ENCODE peak calls at places on chromosome 12, in eight cellular contexts. N is suprapubic skin, U is HepG2, V is heart left ventricle, D is NB4, T is H54, C is stomach, Q is A549. E is an unnamed sample.

GRCh38 chr12:82931349-82932116 is 244.8 kb downstream of the TMTC2 start:
- DNase-seq in U (no peak), Q (no peak), C (no peak), N (no peak), D (no peak), T (no peak), V (no peak), E (no peak)

GRCh38 chr12:2998789-2999264 is 39.6 kb downstream of the TEAD4 start:
- DNase-seq in V (peak; percentile 81), N (no peak), D (peak; percentile 47), U (no peak), T (peak; percentile 98), C (no peak), Q (no peak), E (no peak)

GRCh38 chr12:117118838-117119591 is 19.8 kb upstream of the TESC start:
- DNase-seq in C (no peak), D (no peak), Q (no peak), N (no peak), U (peak; percentile 44), V (no peak), T (no peak), E (no peak)

GRCh38 chr12:51025182-51025747 is 919 bp downstream of the SLC11A2 start:
- DNase-seq in C (no peak), D (no peak), V (no peak), U (no peak), N (no peak), Q (no peak), T (no peak), E (no peak)

GRCh38 chr12:50271724-50272247 is 11.5 kb downstream of the LIMA1 start:
- DNase-seq in D (no peak), N (no peak), U (peak; percentile 88), C (no peak), Q (no peak), V (no peak), T (no peak), E (no peak)

GRCh38 chr12:128786741-128787391 is 36.9 kb downstream of the SLC15A4 start:
- DNase-seq in V (no peak), Q (no peak), N (no peak), U (no peak), T (no peak), C (no peak), D (no peak), E (peak; percentile 42)

GRCh38 chr12:89525002-89525823 is 617 bp upstream of the GALNT4 start:
- DNase-seq in N (peak; percentile 68), U (peak; percentile 17), D (peak; percentile 74), Q (peak; percentile 27), V (peak; percentile 77), C (peak; percentile 52), T (peak; percentile 27), E (peak; percentile 72)

GRCh38 chr12:77439749-77440148 is 374.4 kb upstream of the E2F7 start:
- DNase-seq in D (no peak), Q (no peak), U (no peak), N (no peak), T (no peak), C (no peak), V (no peak), E (no peak)

GRCh38 chr12:51779876-51780275 is 68.6 kb downstream of the FIGNL2 start:
- DNase-seq in T (no peak), D (no peak), N (no peak), U (no peak), Q (no peak), C (no peak), V (no peak), E (no peak)

GRCh38 chr12:76936562-76937185 is 57.9 kb upstream of the CSRP2 start:
- DNase-seq in D (peak; percentile 4), Q (no peak), V (no peak), N (no peak), U (no peak), T (no peak), C (no peak), E (no peak)

GRCh38 chr12:14768823-14769405 is 34.4 kb downstream of the WBP11 start:
- DNase-seq in U (no peak), T (no peak), D (no peak), N (no peak), Q (no peak), V (no peak), C (peak; percentile 33), E (peak; percentile 65)

GRCh38 chr12:14769837-14770494 is 33.3 kb downstream of the WBP11 start:
- DNase-seq in T (no peak), V (peak; percentile 91), U (peak; percentile 83), Q (peak; percentile 69), C (peak; percentile 90), D (peak; percentile 84), N (peak; percentile 88), E (peak; percentile 91)

GRCh38 chr12:14769462-14769836 is 33.8 kb downstream of the WBP11 start:
- DNase-seq in U (peak; percentile 42), V (no peak), Q (peak; percentile 21), T (no peak), D (no peak), C (peak; percentile 43), N (peak; percentile 68), E (peak; percentile 76)

GRCh38 chr12:14771651-14772137 is 31.6 kb downstream of the WBP11 start:
- DNase-seq in C (no peak), N (no peak), D (peak; percentile 49), T (no peak), V (no peak), U (no peak), Q (no peak), E (no peak)

GRCh38 chr12:14770495-14771313 is 32.6 kb downstream of the WBP11 start:
- DNase-seq in N (peak; percentile 97), U (peak; percentile 91), T (no peak), D (peak; percentile 89), Q (peak; percentile 84), V (peak; percentile 88), C (peak; percentile 96), E (peak; percentile 97)
- TF ChIP-seq POLR2A in N (peak; percentile 93), U (peak; percentile 99), T (peak; percentile 39), D (no peak), Q (peak; percentile 98), V (no peak), C (peak; percentile 99), E (peak; percentile 98)

GRCh38 chr12:57476162-57476992 is 3.3 kb downstream of the ARHGAP9 start:
- DNase-seq in D (peak; percentile 62), N (no peak), V (no peak), C (peak; percentile 41), T (no peak), Q (no peak), U (no peak), E (no peak)
- TF ChIP-seq POLR2A in D (no peak), N (no peak), V (no peak), C (no peak), T (no peak), Q (no peak), U (no peak), E (no peak)

GRCh38 chr12:4276524-4277204 is 3.1 kb downstream of the CCND2 start:
- DNase-seq in U (peak; percentile 85), V (peak; percentile 84), C (peak; percentile 77), D (peak; percentile 91), T (peak; percentile 74), N (peak; percentile 88), Q (peak; percentile 76), E (peak; percentile 95)
- TF ChIP-seq POLR2A in U (no peak), V (no peak), C (no peak), D (peak; percentile 22), T (no peak), N (no peak), Q (no peak), E (no peak)

GRCh38 chr12:6067152-6067916 is 57.1 kb downstream of the VWF start:
- DNase-seq in V (no peak), Q (peak; percentile 84), T (no peak), U (peak; percentile 56), C (peak; percentile 40), N (no peak), D (peak; percentile 16), E (no peak)
- TF ChIP-seq POLR2A in V (no peak), Q (no peak), T (no peak), U (no peak), C (no peak), N (no peak), D (no peak), E (no peak)

GRCh38 chr12:48350249-48351021 is at the start of gene ZNF641:
- DNase-seq in T (peak; percentile 61), V (peak; percentile 94), Q (peak; percentile 25), D (peak; percentile 89), U (peak; percentile 45), N (peak; percentile 85), C (peak; percentile 88), E (peak; percentile 87)
- TF ChIP-seq POLR2A in T (no peak), V (no peak), Q (peak; percentile 54), D (peak; percentile 58), U (no peak), N (no peak), C (no peak), E (no peak)

GRCh38 chr12:41439858-41440257 is 251.7 kb downstream of the PDZRN4 start:
- DNase-seq in D (no peak), U (no peak), V (no peak), N (no peak), T (no peak), C (no peak), Q (no peak), E (no peak)

GRCh38 chr12:41439134-41439533 is 251.0 kb downstream of the PDZRN4 start:
- DNase-seq in C (no peak), N (no peak), U (no peak), V (no peak), D (no peak), T (no peak), Q (no peak), E (no peak)

GRCh38 chr12:41433460-41433859 is 245.3 kb downstream of the PDZRN4 start:
- DNase-seq in Q (no peak), U (no peak), C (no peak), D (no peak), T (no peak), N (no peak), V (no peak), E (no peak)

GRCh38 chr12:41437578-41437977 is 249.5 kb downstream of the PDZRN4 start:
- DNase-seq in T (no peak), C (no peak), U (no peak), V (no peak), D (no peak), Q (no peak), N (no peak), E (no peak)

GRCh38 chr12:41436076-41436475 is 248.0 kb downstream of the PDZRN4 start:
- DNase-seq in V (no peak), C (no peak), N (no peak), Q (no peak), U (no peak), T (no peak), D (no peak), E (no peak)
- TF ChIP-seq POLR2A in V (no peak), C (no peak), N (no peak), Q (no peak), U (no peak), T (no peak), D (no peak), E (no peak)